ENCODE peak calls at places on chromosomes 13 and 19, in eight cellular contexts. H is stimulated activated CD8-positive, alpha-beta memory T cell treated with anti-CD3 and anti-CD28 coated beads, Interleukin-12 subunit alpha, Interleukin-12 subunit beta, amount 100 ng/mL, for 1 hour; Y is Caco-2; O is mucosa of descending colon; J is iPS-NIHi11; F is activated naive CD4-positive, alpha-beta T cell treated with anti-CD3 and anti-CD28 coated beads for 36 hours; N is HepG2; C is astrocyte of the spinal cord. Q is an unnamed sample.

GRCh38 chr19:6718111-6718740 is 2.2 kb downstream of the C3 start:
- DNase-seq in F (no peak), N (no peak), O (peak), Y (no peak), J (peak), C (no peak), H (no peak), Q (no peak)

GRCh38 chr13:106500450-106500849 is 35.0 kb downstream of the EFNB2 start:
- DNase-seq in F (no peak), O (no peak), Y (no peak), N (no peak), H (no peak), J (no peak), C (peak), Q (no peak)

GRCh38 chr19:12757544-12758274 is 6.1 kb downstream of the BEST2 start:
- DNase-seq in F (peak), Y (peak), J (peak), N (peak), O (peak), C (peak), H (no peak), Q (peak)

GRCh38 chr19:5580116-5580515 is 12.4 kb upstream of the TINCR start:
- DNase-seq in H (no peak), F (no peak), O (no peak), J (no peak), C (peak), Y (no peak), N (no peak), Q (no peak)

GRCh38 chr19:50368649-50369570 is 3.5 kb upstream of the NAPSA start:
- DNase-seq in H (peak), J (peak), F (peak), C (peak), N (peak), Y (peak), O (peak), Q (peak)

GRCh38 chr13:109655206-109655600 is 131.2 kb downstream of the IRS2 start:
- DNase-seq in Y (no peak), J (no peak), H (no peak), N (no peak), F (no peak), C (no peak), O (no peak), Q (no peak)

GRCh38 chr13:27813826-27814225 is 21.5 kb downstream of the GSX1 start:
- DNase-seq in J (no peak), N (no peak), F (no peak), H (no peak), C (no peak), Y (no peak), O (no peak), Q (no peak)

GRCh38 chr13:54676526-54677113 is 1648.0 kb downstream of the OLFM4 start:
- DNase-seq in J (no peak), N (no peak), O (no peak), F (no peak), C (no peak), Y (no peak), H (no peak), Q (no peak)

GRCh38 chr19:5996598-5997320 is 18.8 kb upstream of the RANBP3 start:
- DNase-seq in N (no peak), J (no peak), H (no peak), F (no peak), Y (no peak), C (no peak), O (no peak), Q (no peak)

GRCh38 chr19:45133661-45134060 is 27.1 kb downstream of the NKPD1 start:
- DNase-seq in C (no peak), O (no peak), J (no peak), F (no peak), Y (no peak), N (no peak), H (no peak), Q (no peak)

GRCh38 chr19:6719992-6720368 is 470 bp downstream of the C3 start:
- DNase-seq in F (no peak), Y (no peak), J (no peak), N (no peak), C (no peak), O (no peak), H (no peak), Q (no peak)

GRCh38 chr13:113970810-113971470 is 2.9 kb downstream of the C13orf46 start:
- DNase-seq in J (no peak), F (no peak), O (peak), H (no peak), N (no peak), Y (no peak), C (peak), Q (no peak)

GRCh38 chr19:892243-892996 is 567 bp downstream of the MED16 start:
- DNase-seq in H (no peak), N (no peak), F (peak), Y (no peak), J (peak), C (no peak), O (peak), Q (no peak)

GRCh38 chr13:98784666-98785065 is 32.2 kb upstream of the SLC15A1 start:
- DNase-seq in F (no peak), Y (no peak), J (no peak), H (no peak), N (no peak), O (no peak), C (no peak), Q (no peak)

GRCh38 chr19:7861619-7862412 is 12.4 kb downstream of the PRR36 start:
- DNase-seq in O (no peak), J (peak), H (no peak), C (no peak), F (no peak), N (no peak), Y (peak), Q (no peak)

GRCh38 chr13:47279956-47280355 is 383.1 kb upstream of the HTR2A start:
- DNase-seq in F (no peak), Y (no peak), C (no peak), O (no peak), N (no peak), J (no peak), H (no peak), Q (no peak)

GRCh38 chr19:36101550-36102327 is 9.2 kb upstream of the OVOL3 start:
- DNase-seq in J (no peak), H (no peak), Y (no peak), F (no peak), C (no peak), O (no peak), N (no peak), Q (no peak)

GRCh38 chr19:12611361-12611699 is 610 bp downstream of the ZNF791 start:
- DNase-seq in O (peak), H (no peak), N (peak), J (peak), C (peak), F (no peak), Y (peak), Q (no peak)

Q was measured in CD4-positive, alpha-beta memory T cell.